ENCODE peak calls at places on chromosomes 5 and 9, in four cellular contexts. One of them, this sample, is unnamed.

GRCh38 chr9:93299418-93300174 is 115.7 kb downstream of the WNK2 start:
- DNase-seq in stimulated activated naive CD8-positive, alpha-beta T cell treated with anti-CD3 and anti-CD28 coated beads, Interleukin-15, amount 100 ng/mL, for 72 hours: no peak
- DNase-seq in DMS153: no peak
- DNase-seq in T-helper 1 cell: no peak
- DNase-seq in this sample: no peak

GRCh38 chr9:37534901-37535300 is 41.3 kb downstream of the FBXO10 start:
- DNase-seq in stimulated activated naive CD8-positive, alpha-beta T cell treated with anti-CD3 and anti-CD28 coated beads, Interleukin-15, amount 100 ng/mL, for 72 hours: no peak
- DNase-seq in DMS153: no peak
- DNase-seq in T-helper 1 cell: no peak
- DNase-seq in this sample: no peak

GRCh38 chr5:36301858-36302603 is at the start of gene RANBP3L:
- DNase-seq in stimulated activated naive CD8-positive, alpha-beta T cell treated with anti-CD3 and anti-CD28 coated beads, Interleukin-15, amount 100 ng/mL, for 72 hours: no peak
- DNase-seq in DMS153: no peak
- DNase-seq in T-helper 1 cell: no peak
- DNase-seq in this sample: peak

GRCh38 chr5:178286226-178287090 is 53.9 kb upstream of the PHYKPL start:
- DNase-seq in stimulated activated naive CD8-positive, alpha-beta T cell treated with anti-CD3 and anti-CD28 coated beads, Interleukin-15, amount 100 ng/mL, for 72 hours: no peak
- DNase-seq in DMS153: no peak
- DNase-seq in T-helper 1 cell: no peak
- DNase-seq in this sample: no peak

GRCh38 chr5:159412284-159413046 is 82.2 kb upstream of the IL12B start:
- DNase-seq in stimulated activated naive CD8-positive, alpha-beta T cell treated with anti-CD3 and anti-CD28 coated beads, Interleukin-15, amount 100 ng/mL, for 72 hours: peak
- DNase-seq in DMS153: no peak
- DNase-seq in T-helper 1 cell: peak
- DNase-seq in this sample: no peak

GRCh38 chr5:16784843-16785791 is 151.0 kb downstream of the MYO10 start:
- DNase-seq in stimulated activated naive CD8-positive, alpha-beta T cell treated with anti-CD3 and anti-CD28 coated beads, Interleukin-15, amount 100 ng/mL, for 72 hours: peak
- DNase-seq in DMS153: no peak
- DNase-seq in T-helper 1 cell: no peak
- DNase-seq in this sample: no peak

GRCh38 chr9:76269789-76270188 is 124.4 kb downstream of the RFK start:
- DNase-seq in stimulated activated naive CD8-positive, alpha-beta T cell treated with anti-CD3 and anti-CD28 coated beads, Interleukin-15, amount 100 ng/mL, for 72 hours: no peak
- DNase-seq in DMS153: no peak
- DNase-seq in T-helper 1 cell: no peak
- DNase-seq in this sample: no peak

GRCh38 chr5:77209495-77210090 is 887 bp upstream of the PDE8B start:
- DNase-seq in stimulated activated naive CD8-positive, alpha-beta T cell treated with anti-CD3 and anti-CD28 coated beads, Interleukin-15, amount 100 ng/mL, for 72 hours: no peak
- DNase-seq in DMS153: no peak
- DNase-seq in T-helper 1 cell: no peak
- DNase-seq in this sample: no peak

GRCh38 chr9:83962165-83962564 is 17.9 kb downstream of the HNRNPK start:
- DNase-seq in stimulated activated naive CD8-positive, alpha-beta T cell treated with anti-CD3 and anti-CD28 coated beads, Interleukin-15, amount 100 ng/mL, for 72 hours: no peak
- DNase-seq in DMS153: no peak
- DNase-seq in T-helper 1 cell: no peak
- DNase-seq in this sample: no peak

GRCh38 chr9:28024616-28025147 is 451.4 kb upstream of the C9orf72 start:
- DNase-seq in stimulated activated naive CD8-positive, alpha-beta T cell treated with anti-CD3 and anti-CD28 coated beads, Interleukin-15, amount 100 ng/mL, for 72 hours: no peak
- DNase-seq in DMS153: no peak
- DNase-seq in T-helper 1 cell: no peak
- DNase-seq in this sample: no peak

GRCh38 chr5:163379298-163380155 is 57.9 kb upstream of the CCNG1 start:
- DNase-seq in stimulated activated naive CD8-positive, alpha-beta T cell treated with anti-CD3 and anti-CD28 coated beads, Interleukin-15, amount 100 ng/mL, for 72 hours: no peak
- DNase-seq in DMS153: no peak
- DNase-seq in T-helper 1 cell: no peak
- DNase-seq in this sample: no peak

GRCh38 chr5:177025139-177025538 is 2.6 kb downstream of the ZNF346 start:
- DNase-seq in stimulated activated naive CD8-positive, alpha-beta T cell treated with anti-CD3 and anti-CD28 coated beads, Interleukin-15, amount 100 ng/mL, for 72 hours: no peak
- DNase-seq in DMS153: no peak
- DNase-seq in T-helper 1 cell: no peak
- DNase-seq in this sample: no peak

GRCh38 chr5:14008819-14009311 is 64.4 kb upstream of the DNAH5 start:
- DNase-seq in stimulated activated naive CD8-positive, alpha-beta T cell treated with anti-CD3 and anti-CD28 coated beads, Interleukin-15, amount 100 ng/mL, for 72 hours: no peak
- DNase-seq in DMS153: peak
- DNase-seq in T-helper 1 cell: no peak
- DNase-seq in this sample: peak

GRCh38 chr5:126355940-126356339 is 67.3 kb upstream of the GRAMD2B start:
- DNase-seq in stimulated activated naive CD8-positive, alpha-beta T cell treated with anti-CD3 and anti-CD28 coated beads, Interleukin-15, amount 100 ng/mL, for 72 hours: no peak
- DNase-seq in DMS153: no peak
- DNase-seq in T-helper 1 cell: no peak
- DNase-seq in this sample: no peak

This sample was measured in SJSA1.